ENCODE peak calls at places on chromosome 20, in five cellular contexts. P is astrocyte of the spinal cord; C is naive thymus-derived CD8-positive, alpha-beta T cell; U is ELR; B is NCI-H1694. I is an unnamed sample.

GRCh38 chr20:38237381-38237780 is 23.2 kb downstream of the KIAA1755 start:
- DNase-seq in P (no peak), C (no peak), B (no peak), U (no peak), I (no peak)

GRCh38 chr20:38229376-38230252 is 30.9 kb downstream of the KIAA1755 start:
- DNase-seq in P (no peak), U (peak), C (no peak), B (no peak), I (peak)

GRCh38 chr20:13220857-13221297 is at the start of gene ISM1:
- DNase-seq in P (peak), B (no peak), C (peak), U (no peak), I (no peak)

GRCh38 chr20:46252352-46253091 is 55.8 kb downstream of the CDH22 start:
- DNase-seq in U (no peak), C (no peak), B (no peak), P (no peak), I (no peak)

GRCh38 chr20:59817846-59818245 is 115.6 kb downstream of the SYCP2 start:
- DNase-seq in B (no peak), C (no peak), P (no peak), U (no peak), I (no peak)

GRCh38 chr20:17938889-17939619 is 29.5 kb downstream of the SNX5 start:
- DNase-seq in U (peak), B (peak), C (peak), P (peak), I (peak)

GRCh38 chr20:51412333-51412761 is 130.2 kb downstream of the NFATC2 start:
- DNase-seq in U (peak), P (peak), C (no peak), B (no peak), I (peak)

GRCh38 chr20:49697071-49697470 is 16.6 kb downstream of the B4GALT5 start:
- DNase-seq in B (no peak), C (no peak), P (no peak), U (no peak), I (no peak)

GRCh38 chr20:36991708-36992107 is 40.2 kb upstream of the SAMHD1 start:
- DNase-seq in B (no peak), P (no peak), U (no peak), C (no peak), I (no peak)